ENCODE peak calls at places on chromosome 6, in ten cellular contexts. One of them, this sample, is unnamed.

GRCh38 chr6:22575190-22575589 is 5.8 kb downstream of the HDGFL1 start:
- DNase-seq in astrocyte of the spinal cord: peak; percentile 48
- DNase-seq in NCI-H2029: no peak
- DNase-seq in T-helper 1 cell: no peak
- DNase-seq in RWPE1: no peak
- DNase-seq in HCEC 1CT: no peak
- DNase-seq in stimulated activated CD4-positive, alpha-beta T cell treated with anti-CD3 and anti-CD28 coated beads, Interleukin-1b, Interleukin-23, amount 100 ng/mL, for 24 hours: no peak
- DNase-seq in GM12865: no peak
- DNase-seq in substantia nigra: no peak
- DNase-seq in endothelial cell: no peak
- DNase-seq in this sample: no peak

GRCh38 chr6:24666097-24666615 is 543 bp downstream of the TDP2 start:
- DNase-seq in astrocyte of the spinal cord: peak; percentile 48
- DNase-seq in GM12865: peak; percentile 53
- DNase-seq in endothelial cell: peak; percentile 48
- DNase-seq in substantia nigra: no peak
- DNase-seq in RWPE1: peak; percentile 51
- DNase-seq in HCEC 1CT: no peak
- DNase-seq in NCI-H2029: peak; percentile 61
- DNase-seq in T-helper 1 cell: peak; percentile 29
- DNase-seq in stimulated activated CD4-positive, alpha-beta T cell treated with anti-CD3 and anti-CD28 coated beads, Interleukin-1b, Interleukin-23, amount 100 ng/mL, for 24 hours: peak; percentile 22
- DNase-seq in this sample: no peak

GRCh38 chr6:135880066-135880972 is 28.8 kb downstream of the PDE7B start:
- DNase-seq in endothelial cell: no peak
- DNase-seq in NCI-H2029: no peak
- DNase-seq in astrocyte of the spinal cord: peak; percentile 86
- DNase-seq in substantia nigra: no peak
- DNase-seq in stimulated activated CD4-positive, alpha-beta T cell treated with anti-CD3 and anti-CD28 coated beads, Interleukin-1b, Interleukin-23, amount 100 ng/mL, for 24 hours: peak; percentile 13
- DNase-seq in T-helper 1 cell: peak; percentile 17
- DNase-seq in GM12865: peak; percentile 77
- DNase-seq in RWPE1: no peak
- DNase-seq in HCEC 1CT: peak; percentile 83
- DNase-seq in this sample: no peak

GRCh38 chr6:137210903-137211302 is 8.3 kb downstream of the IFNGR1 start:
- DNase-seq in substantia nigra: no peak
- DNase-seq in NCI-H2029: no peak
- DNase-seq in RWPE1: no peak
- DNase-seq in stimulated activated CD4-positive, alpha-beta T cell treated with anti-CD3 and anti-CD28 coated beads, Interleukin-1b, Interleukin-23, amount 100 ng/mL, for 24 hours: no peak
- DNase-seq in HCEC 1CT: no peak
- DNase-seq in T-helper 1 cell: no peak
- DNase-seq in astrocyte of the spinal cord: peak; percentile 23
- DNase-seq in endothelial cell: no peak
- DNase-seq in GM12865: no peak
- DNase-seq in this sample: no peak

GRCh38 chr6:36897629-36898028 is 11.9 kb downstream of the C6orf89 start:
- DNase-seq in RWPE1: no peak
- DNase-seq in T-helper 1 cell: no peak
- DNase-seq in astrocyte of the spinal cord: peak; percentile 9
- DNase-seq in GM12865: no peak
- DNase-seq in NCI-H2029: no peak
- DNase-seq in stimulated activated CD4-positive, alpha-beta T cell treated with anti-CD3 and anti-CD28 coated beads, Interleukin-1b, Interleukin-23, amount 100 ng/mL, for 24 hours: no peak
- DNase-seq in substantia nigra: no peak
- DNase-seq in endothelial cell: peak; percentile 42
- DNase-seq in HCEC 1CT: peak; percentile 27
- DNase-seq in this sample: peak; percentile 44

GRCh38 chr6:132973556-132973993 is 159.2 kb downstream of the RPS12 start:
- DNase-seq in HCEC 1CT: no peak
- DNase-seq in NCI-H2029: no peak
- DNase-seq in GM12865: no peak
- DNase-seq in substantia nigra: no peak
- DNase-seq in T-helper 1 cell: no peak
- DNase-seq in astrocyte of the spinal cord: no peak
- DNase-seq in stimulated activated CD4-positive, alpha-beta T cell treated with anti-CD3 and anti-CD28 coated beads, Interleukin-1b, Interleukin-23, amount 100 ng/mL, for 24 hours: no peak
- DNase-seq in endothelial cell: no peak
- DNase-seq in RWPE1: no peak
- DNase-seq in this sample: no peak

GRCh38 chr6:107624541-107624940 is 134.6 kb downstream of the SOBP start:
- DNase-seq in NCI-H2029: peak; percentile 15
- DNase-seq in endothelial cell: no peak
- DNase-seq in RWPE1: peak; percentile 11
- DNase-seq in HCEC 1CT: peak; percentile 48
- DNase-seq in GM12865: no peak
- DNase-seq in astrocyte of the spinal cord: no peak
- DNase-seq in stimulated activated CD4-positive, alpha-beta T cell treated with anti-CD3 and anti-CD28 coated beads, Interleukin-1b, Interleukin-23, amount 100 ng/mL, for 24 hours: no peak
- DNase-seq in substantia nigra: no peak
- DNase-seq in T-helper 1 cell: no peak
- DNase-seq in this sample: no peak

GRCh38 chr6:138455746-138456392 is 43.4 kb downstream of the NHSL1 start:
- DNase-seq in HCEC 1CT: peak; percentile 62
- DNase-seq in NCI-H2029: no peak
- DNase-seq in endothelial cell: no peak
- DNase-seq in substantia nigra: no peak
- DNase-seq in T-helper 1 cell: peak; percentile 21
- DNase-seq in RWPE1: peak; percentile 75
- DNase-seq in astrocyte of the spinal cord: peak; percentile 45
- DNase-seq in stimulated activated CD4-positive, alpha-beta T cell treated with anti-CD3 and anti-CD28 coated beads, Interleukin-1b, Interleukin-23, amount 100 ng/mL, for 24 hours: no peak
- DNase-seq in GM12865: peak; percentile 80
- DNase-seq in this sample: no peak

This sample was measured in H9.